ENCODE peak calls at places on chromosomes 12 and 14, in nine cellular contexts. Q is AG08396, K is T-helper 9 cell, J is Panc1, G is NCI-H2171 treated with DMSO at 0.1 percent for 48 hours, A is heart left ventricle, O is occipital lobe, P is A549, Z is EL. W is an unnamed sample.

GRCh38 chr12:58502236-58502635 is 418.1 kb downstream of the LRIG3 start:
- DNase-seq in G (peak), J (no peak), K (no peak), O (no peak), P (no peak), A (peak), Q (no peak), Z (peak), W (no peak)

GRCh38 chr12:107091381-107091780 is 2.0 kb downstream of the CRY1 start:
- DNase-seq in J (no peak), P (peak), A (no peak), O (no peak), Z (peak), K (no peak), G (no peak), Q (peak), W (no peak)

GRCh38 chr12:50922820-50923219 is 29.5 kb upstream of the HIGD1C start:
- DNase-seq in A (no peak), Z (no peak), J (no peak), P (no peak), G (no peak), O (no peak), K (no peak), Q (peak), W (no peak)

GRCh38 chr14:78401866-78402265 is 231.7 kb downstream of the NRXN3 start:
- DNase-seq in A (no peak), J (no peak), G (no peak), K (no peak), Q (no peak), P (no peak), Z (no peak), O (no peak), W (no peak)

GRCh38 chr14:33210304-33210703 is 271.6 kb downstream of the NPAS3 start:
- DNase-seq in P (no peak), Q (no peak), J (no peak), O (no peak), K (no peak), Z (no peak), A (no peak), G (no peak), W (no peak)

GRCh38 chr14:22552827-22553076 is 36.3 kb downstream of the DAD1 start:
- DNase-seq in G (no peak), K (no peak), Z (no peak), O (no peak), J (no peak), Q (no peak), A (no peak), P (no peak), W (no peak)

GRCh38 chr14:92589213-92589852 is 75.8 kb downstream of the RIN3 start:
- DNase-seq in G (no peak), Q (peak), K (no peak), A (no peak), Z (no peak), P (peak), O (no peak), J (no peak), W (no peak)

GRCh38 chr12:50387487-50387886 is 8.9 kb downstream of the FAM186A start:
- DNase-seq in J (no peak), Q (no peak), P (no peak), K (no peak), Z (no peak), G (peak), A (no peak), O (no peak), W (no peak)

GRCh38 chr14:53325176-53325806 is 172.2 kb upstream of the DDHD1 start:
- DNase-seq in Z (no peak), Q (no peak), O (no peak), A (no peak), P (no peak), K (no peak), J (no peak), G (peak), W (no peak)

GRCh38 chr12:7695159-7695930 is at the start of gene GDF3:
- DNase-seq in Q (peak), O (no peak), G (no peak), A (peak), Z (peak), K (no peak), J (no peak), P (no peak), W (no peak)

W was measured in GM18507.